ENCODE peak calls at places on chromosomes 11 and 22, in six cellular contexts. M is IMR-90, N is neuronal stem cell, T is H9, A is H1, W is trophoblast cell. L is an unnamed sample.

GRCh38 chr11:118200901-118201680 is 23.7 kb downstream of the JAML start:
- DNase-seq in T (no peak), W (no peak), N (no peak), A (no peak), M (no peak), L (no peak)

GRCh38 chr11:46159694-46160093 is 38.4 kb upstream of the PHF21A start:
- DNase-seq in M (no peak), N (no peak), W (peak; percentile 32), T (no peak), A (no peak), L (no peak)

GRCh38 chr11:62295504-62295903 is 3.4 kb downstream of the SCGB1D4 start:
- DNase-seq in N (peak; percentile 35), T (peak; percentile 51), M (peak; percentile 30), W (peak; percentile 57), A (no peak), L (peak; percentile 25)

GRCh38 chr22:20243545-20244249 is 24.4 kb downstream of the RTN4R start:
- DNase-seq in M (peak; percentile 71), N (no peak), T (peak; percentile 64), A (no peak), W (no peak), L (peak; percentile 56)

GRCh38 chr22:49301398-49302149 is 526.1 kb downstream of the BRD1 start:
- DNase-seq in W (no peak), A (peak; percentile 50), M (no peak), T (peak; percentile 27), N (no peak), L (no peak)

GRCh38 chr11:95697614-95698408 is 91.8 kb downstream of the FAM76B start:
- DNase-seq in A (no peak), N (no peak), M (no peak), W (peak; percentile 38), T (no peak), L (no peak)

GRCh38 chr11:124536520-124536919 is 6.9 kb downstream of the OR8B12 start:
- DNase-seq in W (peak; percentile 72), M (peak; percentile 39), N (no peak), T (peak; percentile 93), A (peak; percentile 59), L (peak; percentile 58)

GRCh38 chr11:1121343-1122331 is 36.1 kb upstream of the MUC5AC start:
- DNase-seq in M (peak; percentile 17), T (no peak), W (no peak), N (no peak), A (no peak), L (no peak)

GRCh38 chr22:37906364-37907008 is 389 bp downstream of the MICALL1 start:
- DNase-seq in A (peak; percentile 61), N (no peak), W (no peak), M (no peak), T (no peak), L (peak; percentile 15)

GRCh38 chr22:31080848-31081649 is at the start of gene SMTN:
- DNase-seq in N (peak; percentile 93), W (peak; percentile 98), M (peak; percentile 85), T (peak; percentile 94), A (peak; percentile 99), L (peak; percentile 92)
- H3K18ac ChIP-seq in N (peak within 1 kb of the TSS; percentile 94), W (peak within 1 kb of the TSS; percentile 80), M (peak within 1 kb of the TSS; percentile 44), T (peak within 1 kb of the TSS; percentile 93), A (peak within 1 kb of the TSS; percentile 79), L (peak within 1 kb of the TSS; percentile 84)

GRCh38 chr11:76443254-76443935 is 1.4 kb upstream of the EMSY start:
- DNase-seq in W (no peak), N (no peak), A (no peak), M (no peak), T (no peak), L (peak; percentile 68)
- H2AFZ ChIP-seq in W (no peak overlapping the region), N (no peak overlapping the region), A (no peak overlapping the region), M (no peak overlapping the region), T (no peak overlapping the region), L (no peak overlapping the region)

GRCh38 chr11:108472681-108473080 is 5.4 kb upstream of the C11orf65 start:
- DNase-seq in T (no peak), W (peak; percentile 27), A (no peak), M (no peak), N (no peak), L (no peak)

GRCh38 chr11:108466405-108466804 is 924 bp downstream of the C11orf65 start:
- DNase-seq in A (no peak), N (no peak), M (no peak), T (no peak), W (no peak), L (no peak)

DNA sequence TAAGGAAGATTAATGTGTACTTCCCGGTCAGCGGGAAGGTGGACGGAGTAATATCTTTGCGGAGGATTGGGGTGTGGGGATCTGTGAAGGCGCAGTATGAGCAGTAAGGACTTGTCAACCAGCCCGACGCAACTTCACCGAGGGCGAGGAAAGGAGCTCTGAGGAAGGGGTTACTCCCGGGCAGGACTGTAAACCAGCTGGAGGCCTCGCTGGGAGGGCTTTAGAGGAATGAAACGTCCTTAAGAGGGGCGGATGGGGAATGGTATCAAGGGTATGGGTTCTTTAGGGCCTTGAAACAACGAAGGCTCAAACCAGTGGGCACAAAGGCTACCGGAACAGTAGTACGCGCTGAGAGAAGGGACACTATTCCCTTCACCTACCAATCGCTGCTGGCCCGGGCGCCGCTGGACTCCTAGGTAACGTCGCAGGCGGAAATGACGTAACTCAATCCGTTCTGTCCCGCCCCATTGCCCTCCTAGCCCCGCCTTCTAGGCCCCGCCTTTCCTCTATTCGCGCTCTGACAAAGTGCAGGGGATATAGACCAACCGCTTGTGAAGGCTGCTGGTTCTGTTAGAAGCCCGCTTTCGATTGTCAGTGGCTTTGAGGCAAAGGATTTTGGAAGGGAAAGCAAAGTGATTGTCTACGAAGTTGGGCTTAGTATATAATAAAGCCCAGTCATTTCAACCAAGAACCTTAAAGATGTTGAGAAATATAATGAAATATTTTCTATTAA is at the start of gene C11orf65:
- DNase-seq in W (peak; percentile 99), T (peak; percentile 96), M (peak; percentile 96), A (peak; percentile 96), N (peak; percentile 93), L (peak; percentile 98)
- H4K8ac ChIP-seq in W (peak within 1 kb of the TSS; percentile 92), T (no peak within 1 kb of the TSS), M (peak within 1 kb of the TSS; percentile 91), A (peak within 1 kb of the TSS; percentile 95), N (no peak within 1 kb of the TSS), L (peak within 1 kb of the TSS; percentile 83)

DNA sequence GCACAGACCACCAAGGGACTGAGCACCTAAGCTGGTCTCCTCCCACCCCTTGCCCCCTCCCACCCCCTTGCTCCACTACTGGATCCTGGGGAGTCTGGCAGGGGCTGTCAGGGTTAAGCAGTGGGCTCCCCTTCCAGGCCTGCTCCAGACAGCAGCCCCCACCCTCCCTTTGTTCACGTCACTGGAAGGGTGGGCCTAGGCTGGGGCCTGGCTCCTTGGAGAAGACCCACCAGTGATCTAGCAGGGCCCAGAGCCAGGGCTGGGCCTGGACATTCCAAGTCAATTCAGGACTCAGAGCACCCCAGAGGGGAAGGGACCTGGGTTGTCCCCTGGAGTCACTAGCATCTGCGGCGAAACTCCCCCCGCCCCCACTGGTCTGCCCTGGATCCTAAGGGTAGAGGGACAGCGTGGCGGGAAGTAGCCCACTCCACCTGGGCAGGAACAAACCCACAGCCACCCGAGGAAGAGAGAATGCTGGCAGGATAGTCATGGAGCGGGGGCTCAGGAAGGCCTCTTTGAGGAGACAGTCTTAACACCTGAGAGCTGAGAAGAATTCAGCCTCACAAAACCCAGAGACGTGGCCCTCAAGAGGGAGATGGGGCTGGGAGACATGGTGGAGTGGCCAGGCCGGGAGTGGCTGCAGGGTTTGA is 45.8 kb downstream of the IGLL1 start:
- DNase-seq in T (peak; percentile 41), M (no peak), N (no peak), A (no peak), W (no peak), L (no peak)
- H3K18ac ChIP-seq in T (peak overlapping the region; percentile 39), M (no peak overlapping the region), N (peak overlapping the region; percentile 90), A (peak overlapping the region; percentile 95), W (peak overlapping the region; percentile 40), L (peak overlapping the region; percentile 81)

DNA sequence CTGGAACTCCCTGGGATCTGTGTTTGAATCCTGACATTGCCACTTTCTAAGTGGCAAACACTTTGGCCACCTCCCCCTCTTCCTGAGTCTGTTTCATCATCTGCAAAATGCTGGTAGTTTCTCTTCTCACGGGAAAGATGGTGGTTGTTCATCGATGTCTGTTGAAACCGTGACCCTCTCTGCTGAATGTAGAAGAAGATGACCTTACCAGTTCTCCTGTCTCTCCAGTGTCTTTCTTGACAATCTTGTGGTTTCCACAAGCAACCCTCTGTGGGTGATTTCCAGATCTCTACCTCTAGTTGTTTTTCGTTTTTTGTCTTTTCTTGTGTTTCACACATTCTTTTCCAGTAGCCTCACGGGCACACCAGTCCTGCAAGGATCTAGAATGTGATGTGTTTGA is 27.5 kb downstream of the ZBTB16 start:
- DNase-seq in T (no peak), W (no peak), N (no peak), M (no peak), A (no peak), L (no peak)
- H2AFZ ChIP-seq in T (no peak overlapping the region), W (no peak overlapping the region), N (no peak overlapping the region), M (no peak overlapping the region), A (no peak overlapping the region), L (no peak overlapping the region)

DNA sequence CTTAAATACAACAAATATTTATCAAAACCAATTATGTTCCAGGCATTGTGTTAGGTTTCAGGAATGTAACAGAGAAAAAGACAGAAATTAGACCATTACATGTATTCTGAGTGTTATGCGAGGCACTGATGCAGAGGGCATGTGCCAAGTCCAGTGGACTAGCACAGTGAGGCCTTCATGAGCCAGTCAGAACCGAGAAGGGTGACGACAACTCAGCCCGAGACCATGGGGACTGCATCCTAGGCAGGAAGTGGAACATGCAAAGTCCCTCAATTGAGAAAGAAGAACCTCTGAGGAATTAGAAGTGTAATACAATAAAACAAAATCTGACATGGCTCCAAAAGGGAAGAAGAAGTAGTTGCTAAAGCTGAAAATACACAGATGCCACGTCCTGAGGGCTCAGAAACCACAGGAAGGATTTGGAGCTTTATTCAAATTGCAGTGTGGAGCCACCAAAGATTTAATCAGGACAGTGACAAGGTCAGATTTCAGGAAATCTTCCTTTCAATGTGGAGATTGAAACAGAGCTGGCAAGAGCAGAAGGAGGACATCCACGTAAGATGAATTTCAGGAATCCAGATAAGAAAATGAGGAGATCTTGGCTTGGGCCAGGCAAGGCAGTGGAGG is 529.7 kb downstream of the NTM start:
- DNase-seq in M (no peak), N (no peak), W (no peak), A (no peak), T (no peak), L (no peak)
- H4K8ac ChIP-seq in M (no peak overlapping the region), N (no peak overlapping the region), W (no peak overlapping the region), A (no peak overlapping the region), T (no peak overlapping the region), L (no peak overlapping the region)

GRCh38 chr11:83725161-83725560 is 439.0 kb upstream of the CCDC90B start:
- DNase-seq in T (peak; percentile 34), M (no peak), N (no peak), A (no peak), W (peak; percentile 95), L (peak; percentile 12)

GRCh38 chr11:83725718-83726117 is 439.6 kb upstream of the CCDC90B start:
- DNase-seq in T (no peak), W (no peak), A (no peak), M (no peak), N (no peak), L (peak; percentile 4)

GRCh38 chr11:83724704-83725114 is 438.5 kb upstream of the CCDC90B start:
- DNase-seq in N (no peak), W (no peak), A (peak; percentile 60), M (no peak), T (peak; percentile 76), L (peak; percentile 33)

GRCh38 chr11:83726316-83726715 is 440.1 kb upstream of the CCDC90B start:
- DNase-seq in W (no peak), N (no peak), A (no peak), M (no peak), T (no peak), L (no peak)

DNA sequence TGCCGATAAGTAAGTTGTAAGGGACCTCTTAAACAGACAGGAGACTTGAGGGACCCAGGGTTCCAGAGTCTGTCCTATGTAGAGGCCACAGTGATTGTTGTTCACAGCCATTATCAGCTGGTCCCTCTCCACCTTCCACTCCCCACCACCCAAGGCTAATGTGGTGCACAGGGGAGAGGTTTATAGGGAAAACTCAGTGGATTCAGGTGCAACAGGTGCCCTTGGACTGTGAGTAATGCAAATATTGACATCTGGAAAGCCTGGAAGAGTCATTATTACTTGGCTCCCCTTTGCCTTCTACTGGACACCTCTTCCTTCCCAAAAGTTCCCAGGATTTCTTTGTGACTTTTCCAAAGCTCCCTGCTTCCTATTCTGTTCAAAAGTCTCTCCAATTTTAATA is 441.1 kb upstream of the CCDC90B start:
- DNase-seq in N (no peak), A (no peak), M (no peak), T (no peak), W (no peak), L (no peak)
- H3K18ac ChIP-seq in N (no peak overlapping the region), A (no peak overlapping the region), M (no peak overlapping the region), T (no peak overlapping the region), W (no peak overlapping the region), L (no peak overlapping the region)

L was measured in mesenchymal stem cell.